ENCODE peak calls at places on chromosomes 3 and 15, in eight cellular contexts. C, N, M, I, T, J, G and A are unnamed samples.

GRCh38 chr15:81418891-81419290 is 44.9 kb upstream of the TMC3 start:
- DNase-seq in M (peak), C (no peak), J (no peak), T (no peak), G (no peak), I (no peak), N (no peak), A (no peak)

GRCh38 chr3:78912687-78913086 is 855.1 kb downstream of the ROBO1 start:
- DNase-seq in G (no peak), C (no peak), T (no peak), I (no peak), M (no peak), N (no peak), J (no peak), A (no peak)

GRCh38 chr3:12409625-12410596 is 74.4 kb upstream of the TSEN2 start:
- DNase-seq in M (no peak), T (no peak), I (no peak), J (no peak), C (no peak), G (no peak), N (no peak), A (no peak)

GRCh38 chr3:129627350-129628168 is 21.1 kb upstream of the PLXND1 start:
- DNase-seq in C (peak), I (peak), M (peak), N (peak), J (peak), T (no peak), G (peak), A (peak)

GRCh38 chr15:84079885-84080777 is 155.4 kb upstream of the GOLGA6L4 start:
- DNase-seq in C (peak), J (no peak), T (no peak), I (peak), M (peak), N (peak), G (peak), A (no peak)

GRCh38 chr3:110773413-110773954 is 298.1 kb upstream of the NECTIN3 start:
- DNase-seq in C (peak), I (no peak), J (peak), T (peak), N (no peak), G (no peak), M (no peak), A (peak)

GRCh38 chr3:25992606-25993005 is 202.7 kb downstream of the OXSM start:
- DNase-seq in T (no peak), M (no peak), N (no peak), G (no peak), C (no peak), I (no peak), J (no peak), A (no peak)

GRCh38 chr3:49906004-49906860 is 2.6 kb upstream of the MST1R start:
- DNase-seq in C (peak), G (peak), T (peak), J (peak), I (peak), M (peak), N (peak), A (peak)

GRCh38 chr3:123446210-123446609 is 2.7 kb downstream of the ADCY5 start:
- DNase-seq in N (no peak), G (no peak), J (no peak), T (no peak), C (no peak), I (no peak), M (no peak), A (no peak)

GRCh38 chr3:51836606-51837005 is 24.8 kb upstream of the IQCF2 start:
- DNase-seq in N (no peak), I (no peak), G (no peak), C (no peak), M (no peak), J (no peak), T (no peak), A (no peak)

GRCh38 chr3:64889991-64890390 is 202.2 kb upstream of the ADAMTS9 start:
- DNase-seq in C (no peak), M (peak), I (no peak), J (no peak), N (no peak), G (no peak), T (no peak), A (no peak)

GRCh38 chr3:29057326-29057725 is 223.5 kb upstream of the RBMS3 start:
- DNase-seq in N (no peak), M (no peak), J (no peak), I (no peak), T (no peak), G (no peak), C (peak), A (no peak)

GRCh38 chr15:91553455-91553854 is 300.1 kb upstream of the SLCO3A1 start:
- DNase-seq in G (no peak), J (no peak), I (no peak), T (no peak), C (no peak), N (no peak), M (no peak), A (no peak)

GRCh38 chr3:188179006-188179966 is 25.3 kb downstream of the LPP start:
- DNase-seq in G (no peak), M (peak), T (no peak), N (no peak), C (peak), I (no peak), J (no peak), A (no peak)

GRCh38 chr3:168801792-168802191 is 706.1 kb upstream of the GOLIM4 start:
- DNase-seq in M (no peak), N (no peak), J (no peak), G (no peak), C (peak), I (no peak), T (peak), A (no peak)

GRCh38 chr15:77031376-77032050 is 36.6 kb downstream of the PSTPIP1 start:
- DNase-seq in N (no peak), T (no peak), M (no peak), I (peak), C (no peak), J (peak), G (no peak), A (no peak)

GRCh38 chr3:72445827-72446405 is 402.3 kb downstream of the SHQ1 start:
- DNase-seq in N (no peak), C (no peak), I (no peak), G (no peak), T (no peak), M (no peak), J (no peak), A (no peak)

GRCh38 chr3:127256872-127257271 is 31.0 kb downstream of the PRR20G start:
- DNase-seq in T (no peak), N (no peak), M (no peak), G (no peak), C (no peak), I (no peak), J (no peak), A (no peak)